ENCODE peak calls at places on chromosomes 13 and 19, in eight cellular contexts. S is foreskin fibroblast, B is fibroblast of villous mesenchyme, G is ovary, J is mesothelial cell of epicardium, M is progenitor cell of endocrine pancreas, R is NB4, N is neural crest cell. T is an unnamed sample.

GRCh38 chr19:13241321-13242104 is 91.3 kb downstream of the IER2 start:
- DNase-seq in B (no peak), R (peak), M (no peak), G (no peak), N (no peak), J (no peak), S (no peak), T (peak)

GRCh38 chr19:46901701-46902401 is 41.1 kb downstream of the ARHGAP35 start:
- DNase-seq in B (no peak), N (no peak), S (no peak), G (no peak), R (no peak), J (no peak), M (no peak), T (no peak)

GRCh38 chr13:74795526-74795925 is 661.3 kb upstream of the KLF12 start:
- DNase-seq in N (no peak), M (no peak), R (no peak), S (no peak), J (no peak), B (no peak), G (no peak), T (no peak)

GRCh38 chr19:12526542-12526941 is 24.7 kb downstream of the ZNF564 start:
- DNase-seq in N (no peak), M (no peak), R (no peak), B (no peak), J (no peak), S (no peak), G (no peak), T (no peak)

GRCh38 chr13:81781471-81781870 is 1440.5 kb upstream of the SPRY2 start:
- DNase-seq in N (no peak), J (no peak), R (no peak), M (no peak), S (no peak), B (no peak), G (no peak), T (no peak)

GRCh38 chr13:20182231-20182846 is 10.4 kb downstream of the GJB2 start:
- DNase-seq in S (peak), R (peak), J (no peak), G (no peak), B (peak), N (peak), M (no peak), T (peak)

GRCh38 chr19:39941615-39942507 is 7.4 kb upstream of the FCGBP start:
- DNase-seq in J (no peak), G (no peak), S (no peak), N (no peak), B (peak), R (peak), M (no peak), T (peak)

GRCh38 chr19:35729763-35730162 is 12.0 kb downstream of the KMT2B start:
- DNase-seq in S (no peak), M (no peak), R (no peak), J (no peak), B (no peak), G (peak), N (no peak), T (peak)

GRCh38 chr19:41521860-41522555 is 54.0 kb upstream of the CEACAM21 start:
- DNase-seq in S (no peak), R (peak), B (no peak), M (no peak), G (no peak), N (no peak), J (no peak), T (peak)

GRCh38 chr19:16620018-16620417 is 8.0 kb downstream of the MED26 start:
- DNase-seq in M (no peak), R (no peak), J (no peak), S (no peak), N (no peak), G (peak), B (no peak), T (no peak)

GRCh38 chr13:51130348-51130747 is 19.3 kb upstream of the C13orf42 start:
- DNase-seq in R (no peak), S (no peak), G (no peak), B (no peak), N (no peak), J (no peak), M (no peak), T (no peak)
- TF ChIP-seq CTCF in R (no peak), S (no peak), G (no peak), B (no peak), N (no peak), J (no peak), M (no peak), T (no peak)

GRCh38 chr19:30119180-30119920 is 177.3 kb downstream of the URI1 start:
- DNase-seq in S (no peak), R (no peak), J (no peak), B (no peak), N (no peak), M (no peak), G (no peak), T (no peak)

GRCh38 chr19:30117636-30118145 is 175.7 kb downstream of the URI1 start:
- DNase-seq in G (no peak), B (no peak), J (no peak), M (no peak), S (no peak), N (no peak), R (no peak), T (no peak)

GRCh38 chr19:30118760-30119159 is 176.7 kb downstream of the URI1 start:
- DNase-seq in G (no peak), S (no peak), J (no peak), N (no peak), R (no peak), M (no peak), B (no peak), T (no peak)

GRCh38 chr19:30116984-30117555 is 175.0 kb downstream of the URI1 start:
- DNase-seq in M (no peak), B (no peak), J (no peak), G (no peak), N (no peak), S (no peak), R (no peak), T (no peak)

GRCh38 chr19:30118221-30118620 is 176.2 kb downstream of the URI1 start:
- DNase-seq in J (no peak), B (no peak), M (no peak), S (no peak), N (no peak), G (no peak), R (no peak), T (no peak)
- TF ChIP-seq CTCF in J (no peak), B (no peak), M (no peak), S (no peak), N (no peak), G (no peak), R (no peak), T (no peak)

GRCh38 chr13:110407021-110407420 is 99.9 kb downstream of the COL4A2 start:
- DNase-seq in G (no peak), S (no peak), J (no peak), N (no peak), M (no peak), R (no peak), B (no peak), T (no peak)
- TF ChIP-seq CTCF in G (no peak), S (no peak), J (no peak), N (no peak), M (no peak), R (no peak), B (no peak), T (no peak)

GRCh38 chr19:54168174-54168917 is 4.6 kb downstream of the TMC4 start:
- DNase-seq in S (peak), R (peak), J (peak), G (peak), B (peak), N (peak), M (peak), T (peak)

GRCh38 chr19:54173951-54174817 is 1.2 kb upstream of the TMC4 start:
- DNase-seq in S (no peak), G (no peak), N (no peak), R (no peak), J (no peak), B (no peak), M (no peak), T (no peak)

GRCh38 chr19:54169149-54169731 is 3.7 kb downstream of the TMC4 start:
- DNase-seq in N (no peak), B (no peak), S (no peak), J (no peak), R (no peak), M (no peak), G (peak), T (no peak)

GRCh38 chr19:54172413-54172763 is 572 bp downstream of the TMC4 start:
- DNase-seq in M (no peak), S (no peak), G (no peak), R (no peak), J (no peak), N (no peak), B (no peak), T (no peak)

GRCh38 chr19:54172764-54173699 is at the start of gene TMC4:
- DNase-seq in S (no peak), M (peak), R (no peak), N (no peak), B (peak), J (no peak), G (no peak), T (no peak)
- TF ChIP-seq CTCF in S (no peak), M (peak), R (no peak), N (no peak), B (no peak), J (peak), G (no peak), T (peak)

DNA sequence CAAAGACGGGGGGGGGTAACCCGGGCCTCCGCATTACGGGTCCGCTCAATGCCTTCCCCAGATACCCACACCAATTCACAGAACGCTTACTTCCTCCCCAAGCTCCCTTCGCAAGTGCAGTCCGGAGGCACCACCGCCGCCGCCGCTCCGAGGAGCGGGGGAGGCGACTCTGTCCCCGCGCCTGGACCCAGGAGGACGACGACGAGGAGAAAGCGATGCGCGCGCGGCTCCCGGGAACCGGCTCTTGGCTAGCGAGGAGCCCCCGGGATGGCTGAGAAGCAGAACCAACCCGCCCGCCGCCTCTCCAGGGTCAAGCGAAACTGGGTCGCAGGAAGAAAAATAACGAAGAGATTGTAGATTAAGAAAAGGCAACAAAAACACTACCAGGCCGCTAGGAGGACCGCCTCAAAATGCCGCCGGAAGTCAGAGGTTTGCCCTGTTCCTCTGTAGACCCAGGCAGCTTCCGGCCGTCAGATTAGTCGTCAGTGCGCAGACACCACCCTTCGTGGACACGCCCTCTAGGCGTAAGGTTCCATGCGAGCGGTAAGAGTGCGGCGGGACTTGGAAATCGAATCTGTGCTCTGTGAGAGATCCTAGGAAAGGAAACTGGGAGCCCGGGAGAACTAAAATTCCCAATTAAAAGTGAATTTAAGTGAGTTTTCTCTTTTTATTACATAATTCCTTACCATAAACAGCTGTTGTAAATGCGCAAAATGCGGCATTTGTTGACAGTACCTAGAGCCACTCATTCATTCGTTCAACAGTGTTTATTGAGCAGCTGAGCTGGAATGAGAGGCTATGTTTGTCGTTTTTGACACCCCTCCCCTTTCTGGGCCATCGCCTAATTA is at the start of gene ZC3H13:
- DNase-seq in M (peak), S (peak), N (peak), B (peak), J (peak), R (peak), G (peak), T (peak)
- TF ChIP-seq CTCF in M (peak), S (peak), N (peak), B (peak), J (peak), R (no peak), G (no peak), T (peak)

GRCh38 chr13:111503376-111503775 is 182.9 kb downstream of the TEX29 start:
- DNase-seq in S (no peak), R (no peak), M (no peak), J (no peak), G (no peak), B (no peak), N (no peak), T (no peak)

GRCh38 chr13:111506131-111506530 is 185.7 kb downstream of the TEX29 start:
- DNase-seq in N (no peak), S (no peak), J (no peak), R (no peak), G (no peak), B (no peak), M (no peak), T (no peak)

GRCh38 chr13:111503905-111504695 is 183.7 kb downstream of the TEX29 start:
- DNase-seq in R (no peak), S (no peak), M (no peak), J (no peak), N (no peak), G (no peak), B (no peak), T (no peak)

GRCh38 chr13:111506621-111507020 is 186.2 kb downstream of the TEX29 start:
- DNase-seq in G (no peak), R (no peak), M (no peak), S (no peak), B (no peak), J (no peak), N (no peak), T (no peak)

GRCh38 chr13:111505175-111505777 is 184.8 kb downstream of the TEX29 start:
- DNase-seq in R (peak), G (no peak), M (no peak), S (no peak), J (no peak), B (no peak), N (peak), T (no peak)
- TF ChIP-seq CTCF in R (peak), G (no peak), M (peak), S (no peak), J (no peak), B (no peak), N (peak), T (peak)

GRCh38 chr19:5369962-5370367 is 29.4 kb upstream of the PTPRS start:
- DNase-seq in G (no peak), R (peak), S (no peak), N (peak), J (no peak), M (peak), B (peak), T (peak)
- TF ChIP-seq CTCF in G (no peak), R (peak), S (peak), N (peak), J (peak), M (peak), B (peak), T (peak)

T was measured in GM13977.